ENCODE peak calls at places on chromosomes 3 and 15, in four cellular contexts. V is mesenchymal stem cell, T is mesendoderm, K is fibroblast of lung. W is an unnamed sample.

GRCh38 chr15:36208868-36209582 is 370.4 kb upstream of the CDIN1 start:
- DNase-seq in V (peak; percentile 11), T (no peak), K (peak; percentile 47), W (no peak)

GRCh38 chr3:14145670-14146380 is 21.0 kb downstream of the TMEM43 start:
- DNase-seq in V (no peak), T (no peak), K (no peak), W (no peak)

GRCh38 chr15:98003528-98003927 is 43.0 kb downstream of the ARRDC4 start:
- DNase-seq in V (no peak), T (peak; percentile 45), K (no peak), W (peak; percentile 90)

GRCh38 chr15:100094127-100094510 is 247.7 kb downstream of the ADAMTS17 start:
- DNase-seq in V (no peak), T (no peak), K (no peak), W (no peak)

GRCh38 chr3:128076783-128077624 is 24.8 kb downstream of the SEC61A1 start:
- DNase-seq in V (peak; percentile 39), T (no peak), K (no peak), W (no peak)

GRCh38 chr3:13526626-13526949 is 22.3 kb upstream of the FBLN2 start:
- DNase-seq in V (no peak), T (no peak), K (no peak), W (no peak)

GRCh38 chr3:16151109-16151508 is 23.4 kb upstream of the GALNT15 start:
- DNase-seq in V (peak; percentile 74), T (no peak), K (peak; percentile 89), W (peak; percentile 44)

GRCh38 chr15:35757323-35757722 is 211.4 kb upstream of the DPH6 start:
- DNase-seq in V (no peak), T (no peak), K (no peak), W (no peak)

GRCh38 chr15:65761210-65761926 is 30.7 kb downstream of the DENND4A start:
- DNase-seq in V (no peak), T (no peak), K (no peak), W (no peak)

GRCh38 chr3:85081191-85081895 is 122.6 kb downstream of the CADM2 start:
- DNase-seq in V (no peak), T (peak; percentile 40), K (peak; percentile 80), W (peak; percentile 6)

GRCh38 chr3:11126653-11127052 is 27.6 kb upstream of the HRH1 start:
- DNase-seq in V (no peak), T (no peak), K (no peak), W (no peak)

GRCh38 chr3:174986685-174987084 is 127.6 kb downstream of the NAALADL2 start:
- DNase-seq in V (peak; percentile 16), T (no peak), K (peak; percentile 58), W (peak; percentile 23)

GRCh38 chr15:47870300-47870955 is 153.1 kb downstream of the SEMA6D start:
- DNase-seq in V (no peak), T (peak; percentile 7), K (no peak), W (peak; percentile 56)

GRCh38 chr3:140995881-140996280 is 54.2 kb downstream of the SLC25A36 start:
- DNase-seq in V (no peak), T (no peak), K (no peak), W (no peak)

GRCh38 chr3:69385033-69385722 is 710 bp downstream of the FRMD4B start:
- DNase-seq in V (no peak), T (no peak), K (no peak), W (no peak)

GRCh38 chr15:51621917-51622268 is 678 bp downstream of the DMXL2 start:
- DNase-seq in V (peak; percentile 82), T (peak; percentile 71), K (peak; percentile 61), W (peak; percentile 46)

GRCh38 chr3:48130321-48130881 is 57.8 kb downstream of the CDC25A start:
- DNase-seq in V (peak; percentile 93), T (peak; percentile 46), K (peak; percentile 94), W (no peak)

GRCh38 chr3:176147251-176147650 is 1050.0 kb downstream of the TBL1XR1 start:
- DNase-seq in V (no peak), T (no peak), K (no peak), W (peak; percentile 13)

GRCh38 chr3:47984089-47984759 is 32.0 kb downstream of the MAP4 start:
- DNase-seq in V (peak; percentile 61), T (peak; percentile 31), K (peak; percentile 84), W (peak; percentile 90)

GRCh38 chr3:12423918-12424634 is 60.2 kb upstream of the TSEN2 start:
- DNase-seq in V (peak; percentile 34), T (peak; percentile 46), K (peak; percentile 77), W (peak; percentile 68)

GRCh38 chr3:98390366-98390765 is at the start of gene OR5K3:
- DNase-seq in V (no peak), T (no peak), K (no peak), W (no peak)

GRCh38 chr3:53022647-53023046 is 23.2 kb downstream of the SFMBT1 start:
- DNase-seq in V (no peak), T (no peak), K (no peak), W (no peak)

GRCh38 chr15:29018406-29018805 is 132.6 kb downstream of the APBA2 start:
- DNase-seq in V (no peak), T (peak; percentile 68), K (no peak), W (peak; percentile 65)

GRCh38 chr3:32612551-32612950 is 41.9 kb upstream of the DYNC1LI1 start:
- DNase-seq in V (no peak), T (no peak), K (no peak), W (no peak)

GRCh38 chr3:120855665-120856437 is 52.2 kb upstream of the STXBP5L start:
- DNase-seq in V (no peak), T (peak; percentile 38), K (peak; percentile 4), W (peak; percentile 82)

GRCh38 chr15:80059786-80060489 is 462 bp downstream of the ZFAND6 start:
- DNase-seq in V (peak; percentile 47), T (peak; percentile 87), K (no peak), W (peak; percentile 51)

GRCh38 chr3:58333206-58334012 is 717 bp downstream of the PXK start:
- DNase-seq in V (no peak), T (peak; percentile 43), K (peak; percentile 40), W (peak; percentile 40)

GRCh38 chr15:74770211-74770892 is 11.5 kb upstream of the CSK start:
- DNase-seq in V (no peak), T (no peak), K (no peak), W (no peak)
- H3K4me2 ChIP-seq in V (no peak overlapping the region), T (no peak overlapping the region), K (no peak overlapping the region), W (no peak overlapping the region)

GRCh38 chr3:192825191-192825590 is 92.5 kb downstream of the MB21D2 start:
- DNase-seq in V (no peak), T (no peak), K (no peak), W (no peak)
- H3K36me3 ChIP-seq in V (no peaks in the 10 kb centered on the region), T (no peaks in the 10 kb centered on the region), K (no peaks in the 10 kb centered on the region), W (no peaks in the 10 kb centered on the region)

GRCh38 chr3:122621112-122621511 is 43.7 kb downstream of the PARP15 start:
- DNase-seq in V (no peak), T (no peak), K (no peak), W (no peak)
- H3K4me2 ChIP-seq in V (no peak overlapping the region), T (no peak overlapping the region), K (no peak overlapping the region), W (no peak overlapping the region)

DNA sequence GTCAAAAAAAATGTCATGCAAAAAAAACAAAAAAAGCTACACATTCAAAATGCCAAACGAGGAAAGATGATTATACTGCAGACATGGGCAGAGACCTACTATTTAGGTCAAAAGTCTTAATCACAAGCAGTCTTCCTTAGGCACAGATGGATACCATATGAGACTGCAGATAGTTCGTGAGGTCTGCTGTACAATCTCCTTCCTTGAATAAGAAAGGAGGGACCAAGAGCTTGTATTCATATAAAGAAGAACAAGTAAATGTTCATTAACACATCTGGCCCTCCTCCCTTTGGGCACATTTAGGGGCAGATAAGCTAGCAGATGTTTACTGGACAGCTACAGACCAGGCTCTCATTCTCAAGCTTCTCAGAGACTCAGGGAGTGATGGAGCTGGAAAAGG is 45.3 kb downstream of the ANXA2 start:
- DNase-seq in V (no peak), T (no peak), K (no peak), W (no peak)
- H3K36me3 ChIP-seq in V (peaks cover 63% of the 10 kb centered on the region), T (peaks cover 43% of the 10 kb centered on the region), K (peaks cover 44% of the 10 kb centered on the region), W (peaks cover 89% of the 10 kb centered on the region)

GRCh38 chr3:43785551-43785950 is 94.8 kb downstream of the ABHD5 start:
- DNase-seq in V (peak; percentile 53), T (no peak), K (no peak), W (no peak)

GRCh38 chr3:43786953-43787305 is 96.2 kb downstream of the ABHD5 start:
- DNase-seq in V (no peak), T (no peak), K (no peak), W (no peak)

GRCh38 chr3:43784640-43785011 is 93.9 kb downstream of the ABHD5 start:
- DNase-seq in V (no peak), T (no peak), K (no peak), W (no peak)

GRCh38 chr3:43787330-43787729 is 96.6 kb downstream of the ABHD5 start:
- DNase-seq in V (no peak), T (no peak), K (no peak), W (no peak)

DNA sequence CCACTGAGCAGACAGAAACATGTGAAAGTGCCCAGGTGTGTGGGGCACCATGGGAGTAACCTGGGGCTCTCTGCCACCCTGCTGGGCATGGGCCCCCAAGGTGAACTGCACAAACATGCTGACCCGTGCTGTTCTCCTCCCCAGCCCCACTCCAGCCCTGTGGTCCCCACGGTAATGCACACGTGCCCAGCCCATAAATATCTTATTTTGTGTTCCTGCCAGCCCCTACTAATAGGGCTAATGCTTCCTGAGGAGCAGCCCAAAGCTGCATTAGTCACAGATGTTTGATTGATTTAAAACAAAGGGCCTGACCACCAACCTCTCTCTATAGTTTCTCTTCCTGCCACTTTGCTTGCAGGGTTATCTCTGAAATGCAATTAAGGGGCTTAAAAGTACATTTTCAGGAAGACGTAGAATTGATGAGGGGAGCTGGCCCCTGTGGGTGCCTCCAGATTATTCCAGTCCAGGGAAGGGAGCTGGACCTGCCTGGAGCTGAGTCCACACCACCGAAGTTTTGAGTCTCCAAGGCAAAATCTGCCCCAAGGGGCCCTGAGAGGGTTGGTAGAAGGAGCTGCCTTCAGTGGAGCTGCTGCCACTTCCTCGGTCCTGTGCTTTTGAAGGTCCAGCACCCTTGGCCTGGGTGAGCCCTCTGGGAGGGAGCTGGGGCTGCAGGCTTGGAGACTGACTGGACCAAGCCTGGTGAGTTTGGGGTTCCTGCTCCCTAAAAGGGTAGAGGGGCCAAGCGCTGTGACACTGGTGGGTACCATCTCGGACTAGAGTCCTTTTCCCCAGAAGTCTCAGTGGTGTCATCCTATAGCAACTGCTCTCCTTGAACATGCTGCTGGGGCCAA is 95.6 kb downstream of the ABHD5 start:
- DNase-seq in V (peak; percentile 19), T (no peak), K (no peak), W (no peak)
- H3K4me2 ChIP-seq in V (no peak overlapping the region), T (no peak overlapping the region), K (no peak overlapping the region), W (no peak overlapping the region)

W was measured in PC-3.